ENCODE peak calls at places on chromosomes 16 and 17, in six cellular contexts. D is NCI-H1105, U is keratinocyte, Y is anterior cingulate cortex, N is C1 segment of cervical spinal cord, E is COLO829. P is an unnamed sample.

GRCh38 chr16:71840052-71840451 is 5.7 kb upstream of the ATXN1L start:
- DNase-seq in D (no peak), U (no peak), Y (no peak), N (no peak), E (no peak), P (no peak)

GRCh38 chr17:16919663-16920627 is 52.0 kb downstream of the TNFRSF13B start:
- DNase-seq in D (no peak), U (no peak), Y (no peak), N (no peak), E (no peak), P (no peak)

GRCh38 chr17:27384261-27384701 is 72.0 kb upstream of the KSR1 start:
- DNase-seq in D (no peak), U (peak; percentile 68), Y (peak; percentile 59), N (peak; percentile 64), E (peak; percentile 76), P (peak; percentile 72)

GRCh38 chr17:19876524-19877161 is 8.9 kb upstream of the ULK2 start:
- DNase-seq in D (no peak), U (no peak), Y (peak; percentile 14), N (peak; percentile 63), E (no peak), P (peak; percentile 84)

GRCh38 chr16:20385844-20386832 is 18.4 kb downstream of the PDILT start:
- DNase-seq in D (no peak), U (no peak), Y (peak; percentile 10), N (peak; percentile 31), E (peak; percentile 62), P (peak; percentile 54)

GRCh38 chr16:2948807-2949704 is 15.0 kb upstream of the KREMEN2 start:
- DNase-seq in D (no peak), U (no peak), Y (no peak), N (no peak), E (no peak), P (no peak)

GRCh38 chr16:84827131-84827574 is 7.4 kb downstream of the CRISPLD2 start:
- DNase-seq in D (no peak), U (no peak), Y (no peak), N (no peak), E (no peak), P (no peak)

GRCh38 chr17:35841505-35841904 is 27.2 kb downstream of the HEATR9 start:
- DNase-seq in D (no peak), U (no peak), Y (no peak), N (no peak), E (no peak), P (no peak)

GRCh38 chr17:73520369-73520761 is 123.9 kb downstream of the SDK2 start:
- DNase-seq in D (no peak), U (no peak), Y (no peak), N (no peak), E (no peak), P (no peak)

GRCh38 chr16:89266521-89267134 is 49.1 kb downstream of the ZNF778 start:
- DNase-seq in D (no peak), U (no peak), Y (no peak), N (no peak), E (no peak), P (no peak)

GRCh38 chr17:65277576-65277975 is 140.4 kb downstream of the RGS9 start:
- DNase-seq in D (no peak), U (no peak), Y (no peak), N (no peak), E (no peak), P (peak; percentile 6)

P was measured in pons.